ENCODE peak calls at places on chromosomes 7 and 10, in four cellular contexts. O, M, F and R are unnamed samples.

GRCh38 chr7:139870406-139870805 is 41.3 kb downstream of the TBXAS1 start:
- DNase-seq in O (no peak), M (no peak), F (no peak), R (no peak)

GRCh38 chr7:42315631-42316030 is 78.6 kb upstream of the GLI3 start:
- DNase-seq in O (no peak), M (no peak), F (no peak), R (no peak)

GRCh38 chr10:132518572-132519381 is 18.8 kb upstream of the INPP5A start:
- DNase-seq in O (no peak), M (peak), F (peak), R (peak)

GRCh38 chr10:14658331-14659122 is 116.2 kb downstream of the FAM107B start:
- DNase-seq in O (peak), M (no peak), F (no peak), R (peak)

GRCh38 chr10:55400075-55400474 is 599.0 kb upstream of the PCDH15 start:
- DNase-seq in O (no peak), M (no peak), F (no peak), R (no peak)

GRCh38 chr7:93228302-93228701 is 2.0 kb upstream of the HEPACAM2 start:
- DNase-seq in O (peak), M (no peak), F (peak), R (peak)

GRCh38 chr10:103716206-103717160 is 138.9 kb downstream of the SH3PXD2A start:
- DNase-seq in O (no peak), M (no peak), F (no peak), R (peak)

GRCh38 chr7:131604841-131605279 is 48.4 kb upstream of the PODXL start:
- DNase-seq in O (no peak), M (no peak), F (no peak), R (no peak)

DNA sequence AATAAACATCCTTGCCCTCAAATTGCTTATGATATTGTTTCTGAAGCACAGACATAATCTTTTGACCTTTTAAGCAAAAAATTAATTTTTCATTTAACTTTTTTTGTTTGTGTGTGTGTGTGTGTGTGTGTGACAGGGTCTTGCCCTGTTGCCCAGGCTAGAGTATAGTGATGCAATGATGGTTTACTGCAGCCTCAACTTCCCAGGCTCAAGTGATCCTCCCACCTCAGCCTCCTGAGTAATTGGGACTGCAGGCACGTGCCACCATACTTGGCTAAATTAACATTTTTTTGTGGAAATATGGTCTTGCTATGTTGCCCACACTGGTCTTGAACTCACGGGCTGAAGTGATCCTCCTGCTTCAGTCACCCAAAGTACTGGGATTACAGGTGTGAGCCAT is 68.9 kb downstream of the BMPR1A start:
- DNase-seq in O (no peak), M (no peak), F (no peak), R (no peak)
- TF ChIP-seq EGR1 in O (no peak), M (no peak), F (no peak), R (no peak)

GRCh38 chr10:84216834-84217233 is 8.5 kb downstream of the LRIT2 start:
- DNase-seq in O (no peak), M (no peak), F (no peak), R (no peak)

GRCh38 chr10:84212015-84212414 is 13.3 kb downstream of the LRIT2 start:
- DNase-seq in O (no peak), M (no peak), F (no peak), R (no peak)

GRCh38 chr10:84213076-84213475 is 12.3 kb downstream of the LRIT2 start:
- DNase-seq in O (no peak), M (no peak), F (no peak), R (no peak)

GRCh38 chr10:84214046-84214572 is 11.2 kb downstream of the LRIT2 start:
- DNase-seq in O (no peak), M (peak), F (no peak), R (no peak)

DNA sequence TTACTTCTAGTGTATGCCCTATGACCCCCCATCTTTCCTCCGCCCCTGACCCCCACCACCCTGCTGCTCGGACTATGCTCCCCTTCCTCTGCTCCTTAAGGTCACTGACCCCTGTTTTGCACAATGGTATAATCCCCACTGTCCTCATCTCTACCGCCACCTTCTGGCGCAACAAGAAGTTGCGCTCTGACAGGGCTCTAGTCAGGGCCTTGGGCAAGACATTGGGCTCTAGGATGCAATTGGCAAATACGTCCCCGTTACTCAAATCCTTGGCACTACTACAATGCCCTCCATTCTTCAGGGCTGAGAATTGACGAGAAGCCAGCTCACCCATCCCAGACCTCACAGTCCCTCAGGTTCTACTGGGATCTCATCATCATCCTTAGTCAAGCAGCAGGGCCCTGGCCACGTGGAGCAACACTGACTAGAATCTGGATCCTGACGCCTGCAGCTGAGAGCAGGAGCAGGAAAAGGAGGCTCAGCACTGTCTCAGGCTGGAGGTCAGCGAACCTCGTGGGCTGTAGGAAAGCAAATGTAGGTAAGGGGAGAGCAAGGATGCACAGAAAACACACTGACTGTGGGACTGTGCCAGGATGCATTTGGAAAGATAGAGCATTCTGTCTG is 10.6 kb downstream of the LRIT2 start:
- DNase-seq in O (no peak), M (peak), F (peak), R (peak)
- TF ChIP-seq CEBPB in O (no peak), M (peak), F (peak), R (no peak)

DNA sequence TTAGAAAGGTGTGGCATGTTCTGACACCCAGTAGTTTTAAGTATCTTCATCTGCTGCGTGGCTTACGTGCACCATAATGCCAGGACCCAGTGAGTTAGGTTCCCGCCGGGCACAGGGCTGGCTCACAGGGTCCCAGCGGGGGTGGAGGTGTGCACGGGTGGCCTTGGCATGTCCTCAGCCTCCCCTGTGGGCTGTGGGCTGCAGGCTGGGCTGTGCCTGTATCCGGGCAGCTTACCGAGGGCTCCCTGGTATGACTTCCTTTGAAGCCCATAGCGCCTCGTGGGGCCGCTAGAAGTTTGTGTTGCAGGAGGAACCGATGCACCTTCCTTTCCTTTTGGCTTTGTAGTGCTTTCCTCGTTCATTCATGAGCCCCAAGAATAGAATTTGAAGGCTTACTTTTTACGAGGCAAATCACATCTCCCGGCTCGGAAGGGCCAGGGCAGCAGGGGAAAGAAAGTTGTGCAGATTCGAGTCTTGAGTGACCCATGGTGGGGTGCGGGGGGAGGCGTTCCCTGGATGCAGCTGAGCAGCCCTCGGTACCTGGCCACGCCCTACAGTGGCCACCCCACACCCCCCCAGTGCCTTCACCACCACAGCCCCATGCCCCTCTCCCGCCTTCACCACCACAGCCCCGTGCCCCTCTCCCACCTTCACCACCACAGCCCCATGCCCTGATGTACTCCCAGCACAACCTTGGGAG is 113.2 kb downstream of the WDR37 start:
- DNase-seq in O (no peak), M (no peak), F (no peak), R (no peak)
- TF ChIP-seq EGR1 in O (no peak), M (no peak), F (no peak), R (no peak)

GRCh38 chr10:58358314-58358933 is 23.6 kb downstream of the UBE2D1 start:
- DNase-seq in O (no peak), M (no peak), F (no peak), R (no peak)
- TF ChIP-seq CEBPB in O (no peak), M (no peak), F (no peak), R (no peak)

GRCh38 chr7:40502359-40502758 is 367.6 kb downstream of the SUGCT start:
- DNase-seq in O (no peak), M (no peak), F (no peak), R (no peak)

GRCh38 chr7:40509301-40509700 is 374.5 kb downstream of the SUGCT start:
- DNase-seq in O (no peak), M (no peak), F (no peak), R (no peak)

GRCh38 chr7:40506158-40506557 is 371.4 kb downstream of the SUGCT start:
- DNase-seq in O (no peak), M (no peak), F (no peak), R (no peak)

DNA sequence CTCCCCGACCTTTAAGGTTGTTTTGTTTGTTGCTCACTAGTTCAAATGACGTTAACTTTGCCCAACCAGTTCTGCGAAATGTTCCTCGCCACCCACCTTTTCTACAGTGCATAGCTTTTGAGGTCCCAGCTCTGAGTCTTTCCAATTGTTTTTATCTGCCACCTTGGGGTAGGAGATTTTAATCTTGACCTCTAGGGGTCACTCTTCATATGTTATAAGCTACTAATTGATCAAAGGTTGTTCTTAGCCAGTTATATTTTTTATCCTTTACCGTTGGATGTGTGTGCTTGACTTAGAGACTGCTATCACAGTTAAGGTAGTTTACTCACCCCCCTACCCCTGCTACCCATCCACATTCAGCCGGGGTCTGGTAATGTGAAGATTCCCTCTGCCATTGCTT is 372.4 kb downstream of the SUGCT start:
- DNase-seq in O (no peak), M (no peak), F (no peak), R (no peak)
- TF ChIP-seq EGR1 in O (no peak), M (no peak), F (no peak), R (no peak)

GRCh38 chr7:132782777-132783633 is 206.7 kb upstream of the PLXNA4 start:
- DNase-seq in O (no peak), M (no peak), F (no peak), R (no peak)
- TF ChIP-seq CEBPB in O (no peak), M (no peak), F (no peak), R (no peak)